ENCODE peak calls at places on chromosome 11, in five cellular contexts. F is mucosa of descending colon, J is lower leg skin, D is pancreas, M is Calu3. P is an unnamed sample.

GRCh38 chr11:66579017-66579606 is 10.7 kb upstream of the CTSF start:
- DNase-seq in F (peak; percentile 83), J (peak; percentile 96), D (peak; percentile 63), M (peak; percentile 75), P (peak; percentile 87)

GRCh38 chr11:126853732-126854131 is 146.8 kb downstream of the KIRREL3 start:
- DNase-seq in F (no peak), J (no peak), D (no peak), M (no peak), P (no peak)

GRCh38 chr11:132072880-132073213 is 702.4 kb downstream of the NTM start:
- DNase-seq in F (no peak), J (no peak), D (no peak), M (no peak), P (no peak)

GRCh38 chr11:134632347-134633119 is 220.5 kb upstream of the B3GAT1 start:
- DNase-seq in F (no peak), J (peak; percentile 72), D (no peak), M (no peak), P (no peak)

GRCh38 chr11:44837650-44838049 is 110.9 kb downstream of the TSPAN18 start:
- DNase-seq in F (no peak), J (no peak), D (no peak), M (no peak), P (no peak)

GRCh38 chr11:112453601-112454577 is 193.2 kb upstream of the PLET1 start:
- DNase-seq in F (peak; percentile 53), J (no peak), D (no peak), M (peak; percentile 41), P (peak; percentile 52)

GRCh38 chr11:119438599-119438998 is 15.6 kb upstream of the THY1 start:
- DNase-seq in F (no peak), J (no peak), D (no peak), M (no peak), P (no peak)

GRCh38 chr11:57597461-57597892 is at the start of gene SERPING1:
- DNase-seq in F (peak; percentile 36), J (peak; percentile 94), D (peak; percentile 63), M (peak; percentile 18), P (peak; percentile 77)

GRCh38 chr11:58628446-58628845 is 6.0 kb downstream of the CNTF start:
- DNase-seq in F (no peak), J (no peak), D (peak; percentile 25), M (no peak), P (no peak)

GRCh38 chr11:86809561-86809960 is 9.2 kb downstream of the PRSS23 start:
- DNase-seq in F (no peak), J (no peak), D (no peak), M (no peak), P (no peak)

GRCh38 chr11:124793466-124794278 is 6.5 kb downstream of the MSANTD2 start:
- DNase-seq in F (no peak), J (no peak), D (peak; percentile 13), M (peak; percentile 15), P (peak; percentile 74)

DNA sequence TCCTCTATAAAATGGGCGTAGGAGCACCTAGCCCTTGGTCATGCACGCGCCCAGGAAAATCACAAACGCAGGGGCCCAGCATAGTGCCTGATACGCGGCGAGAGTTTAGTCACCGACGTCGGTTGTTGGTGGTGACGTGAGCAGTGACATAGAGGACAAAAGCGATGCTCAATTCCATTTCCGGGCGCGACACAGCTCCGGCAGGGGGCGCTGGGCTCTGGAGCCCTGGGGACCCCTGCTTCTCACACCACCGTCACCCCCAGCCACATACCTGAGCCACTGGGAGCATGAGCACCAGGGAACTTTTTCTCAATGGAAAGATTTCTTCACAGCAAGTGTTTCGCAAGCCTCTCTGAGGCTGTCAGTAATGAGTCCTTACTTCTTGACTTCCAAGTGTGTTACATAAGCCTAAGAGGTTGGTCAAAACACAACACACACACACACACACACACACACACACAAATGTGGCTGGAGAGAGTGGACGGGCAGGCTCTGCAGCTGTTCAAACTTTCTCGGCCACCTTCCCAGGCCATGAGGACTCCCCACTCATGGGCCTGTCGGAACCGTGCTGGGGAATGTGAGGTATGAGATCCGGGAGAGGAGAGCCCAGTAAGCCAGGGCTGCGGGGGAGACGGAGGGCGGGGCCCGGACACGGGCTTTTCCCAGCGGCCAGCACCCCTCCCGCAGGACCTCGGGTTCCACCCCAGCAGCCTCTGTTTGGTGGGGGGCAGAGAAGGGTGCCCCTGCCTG is 36.9 kb upstream of the LINC01488 start:
- DNase-seq in F (peak; percentile 39), J (no peak), D (peak; percentile 51), M (peak; percentile 53), P (peak; percentile 48)
- TF ChIP-seq CTCF in F (no peak), J (no peak), D (no peak), M (no peak), P (peak; percentile 54)

DNA sequence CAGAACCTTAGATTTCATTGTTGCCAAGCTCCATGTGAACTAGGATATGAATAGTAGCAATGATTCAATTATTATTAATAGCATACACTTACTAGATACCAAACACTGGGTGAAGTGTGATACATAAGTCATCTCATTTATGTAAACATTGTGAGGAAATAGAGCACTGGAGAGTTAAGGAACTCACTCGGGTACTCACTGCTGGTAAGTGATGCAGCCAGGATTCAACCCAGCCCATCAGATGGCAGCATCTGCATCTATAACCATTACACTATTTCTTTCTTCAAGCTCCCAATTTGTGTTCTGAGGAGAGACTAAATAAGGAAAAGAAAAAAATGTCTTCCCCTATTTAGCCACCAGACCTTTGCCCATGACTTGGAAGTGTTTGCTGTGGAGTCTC is 10.2 kb upstream of the ALG8 start:
- DNase-seq in F (no peak), J (no peak), D (no peak), M (no peak), P (no peak)
- TF ChIP-seq CTCF in F (no peak), J (no peak), D (no peak), M (no peak), P (peak; percentile 46)

DNA sequence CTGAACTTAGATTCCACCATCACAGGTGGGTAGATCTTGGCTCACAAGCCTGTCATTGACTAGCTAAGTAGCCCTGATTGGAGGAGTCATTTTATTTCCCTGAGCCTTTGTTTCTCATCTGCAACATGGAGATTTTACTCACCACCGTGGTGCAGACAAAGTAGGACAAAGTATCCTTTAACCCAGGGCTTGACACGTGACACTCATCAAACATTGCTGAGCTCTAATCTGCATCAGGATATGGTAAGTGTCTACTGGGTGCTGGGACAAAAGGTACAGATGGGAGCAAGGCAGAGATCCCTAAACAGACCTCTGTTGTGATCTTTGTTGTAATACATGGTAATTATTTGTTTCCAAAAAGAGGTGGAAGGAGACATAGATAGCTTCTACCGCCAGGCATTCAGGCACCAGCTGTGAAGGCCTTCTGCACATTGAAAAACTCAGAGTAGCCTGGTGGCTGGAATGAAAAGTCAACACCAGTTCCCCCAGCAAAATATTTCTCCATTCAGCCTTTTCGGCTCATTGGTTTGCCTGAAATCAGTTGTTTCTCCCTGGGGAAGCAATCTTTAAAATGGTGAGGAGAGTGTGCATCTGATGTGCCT is 18.3 kb upstream of the MICAL2 start:
- DNase-seq in F (no peak), J (peak; percentile 32), D (no peak), M (no peak), P (no peak)
- TF ChIP-seq CTCF in F (no peak), J (no peak), D (no peak), M (no peak), P (no peak)

DNA sequence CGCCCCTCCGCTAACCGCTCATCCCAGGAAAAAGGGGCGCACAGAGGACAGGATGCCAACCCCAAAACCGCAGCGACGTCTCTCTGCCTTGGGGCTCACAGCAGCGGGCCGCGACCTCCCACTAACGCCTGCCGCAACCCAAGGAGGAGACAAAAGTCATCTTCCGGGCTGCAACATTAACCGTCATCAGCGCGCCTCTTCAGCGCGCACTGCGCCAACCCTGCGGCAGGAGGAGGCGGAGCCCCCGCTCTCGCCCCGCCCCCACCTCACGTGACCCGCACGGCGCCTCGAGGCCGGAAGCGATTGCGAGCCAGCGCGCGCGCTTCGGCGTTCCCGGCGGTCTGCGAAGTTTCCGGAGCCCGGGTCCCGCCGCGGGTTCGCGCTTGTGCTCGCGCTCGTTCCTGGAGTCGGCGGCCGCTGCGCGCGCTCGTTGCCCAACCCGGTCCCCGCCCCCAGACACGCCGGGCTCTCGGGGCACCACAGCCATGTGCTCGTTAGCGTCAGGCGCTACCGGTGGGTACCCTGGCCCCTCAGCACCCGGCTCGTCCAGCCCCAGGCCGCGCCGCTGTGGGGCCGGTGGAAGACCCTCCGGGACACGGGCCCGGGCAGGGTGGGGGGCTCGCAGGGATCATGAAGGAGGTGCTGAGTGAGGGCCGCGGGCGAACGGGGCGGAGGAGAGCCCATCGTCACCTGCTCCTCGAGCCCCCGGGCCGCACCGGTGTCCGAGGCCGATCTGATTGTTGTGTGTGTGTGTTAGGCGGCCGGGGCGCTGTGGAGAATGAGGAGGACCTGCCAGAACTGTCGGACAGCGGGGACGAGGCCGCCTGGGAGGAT is at the start of gene PRMT3:
- DNase-seq in F (peak; percentile 99), J (peak; percentile 99), D (peak; percentile 92), M (peak; percentile 98), P (peak; percentile 97)
- TF ChIP-seq CTCF in F (no peak), J (no peak), D (peak; percentile 7), M (peak; percentile 97), P (no peak)

DNA sequence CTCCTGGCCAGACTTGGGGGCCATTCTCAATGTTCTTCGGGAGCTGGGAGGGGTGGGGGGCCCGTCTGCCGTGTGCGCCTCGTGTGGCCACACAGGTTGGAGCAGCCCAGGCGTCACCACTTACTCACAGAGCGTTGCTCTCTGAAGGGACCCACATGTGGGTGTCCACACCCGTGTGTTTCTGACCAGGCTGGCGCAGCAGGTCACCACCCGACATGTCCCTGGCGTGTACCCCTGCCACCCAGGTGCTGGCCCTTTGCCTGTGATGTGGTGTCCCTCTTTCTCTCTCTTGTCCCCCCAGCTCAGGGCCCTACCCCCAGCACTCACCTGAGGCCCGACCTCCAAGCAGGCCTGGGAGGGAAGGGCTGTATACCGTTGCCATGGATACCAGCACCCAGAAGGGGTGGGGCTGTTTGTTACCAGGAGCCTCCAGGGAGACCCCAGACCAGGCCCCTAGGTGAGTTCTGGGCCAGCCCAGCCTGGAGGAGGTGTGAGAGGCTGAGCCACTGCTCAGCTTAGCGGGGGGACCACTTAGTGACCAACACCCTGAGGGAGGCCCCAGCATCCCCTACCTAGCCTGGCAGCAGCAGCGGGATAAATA is 1.4 kb downstream of the LMNTD2 start:
- DNase-seq in F (peak; percentile 59), J (no peak), D (no peak), M (no peak), P (no peak)
- TF ChIP-seq CTCF in F (no peak), J (no peak), D (no peak), M (no peak), P (no peak)

DNA sequence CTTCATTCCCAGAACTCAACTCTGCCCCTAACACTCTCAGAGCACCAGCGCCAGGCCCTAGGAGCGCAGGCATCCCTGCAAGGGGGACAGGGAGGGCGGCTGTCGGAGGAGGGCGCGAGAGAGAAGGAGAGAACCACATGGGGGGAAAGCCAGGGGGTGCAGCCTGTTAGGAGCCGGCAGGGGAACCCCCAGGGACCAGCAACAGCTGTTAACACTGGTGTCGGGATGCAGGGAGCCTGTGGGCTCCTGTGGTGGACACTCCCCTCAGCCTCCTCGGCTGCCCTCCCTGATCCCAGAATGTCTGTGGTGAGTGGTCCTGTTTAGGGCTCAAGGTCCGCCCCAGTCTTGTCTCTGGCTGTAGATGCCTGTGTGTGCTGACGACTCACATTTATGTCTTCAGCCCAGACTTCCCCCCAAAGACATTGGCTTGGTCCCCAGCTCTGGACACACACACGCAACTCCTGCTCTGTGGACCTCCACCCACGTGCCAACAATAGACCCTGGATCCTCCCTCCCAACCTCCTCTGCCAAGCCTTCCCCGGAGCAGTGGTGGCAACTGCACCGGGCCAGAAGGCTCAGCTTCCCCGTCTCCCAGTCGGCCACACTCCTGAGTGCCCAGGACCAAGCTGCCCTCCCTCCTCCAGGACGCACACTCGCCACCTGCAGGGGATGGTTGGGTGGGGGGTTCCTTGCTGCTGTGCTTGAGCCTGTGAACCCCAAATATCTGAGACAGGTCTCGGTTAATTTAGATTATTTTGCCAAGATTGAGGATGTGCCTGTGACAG is 817 bp upstream of the IFITM5 start:
- DNase-seq in F (peak; percentile 30), J (no peak), D (no peak), M (no peak), P (peak; percentile 38)
- TF ChIP-seq CTCF in F (no peak), J (no peak), D (no peak), M (no peak), P (peak; percentile 37)